ENCODE peak calls at places on chromosomes 13 and 19, in ten cellular contexts. T is ELR; L is activated naive CD4-positive, alpha-beta T cell treated with anti-CD3 and anti-CD28 coated beads, Interleukin-2, amount 10 ng/mL, durations not matched to agents 7 days and 5 days; S is stimulated activated CD8-positive, alpha-beta memory T cell treated with anti-CD3 and anti-CD28 coated beads, Interleukin-4, amount 100 ng/mL, for 1 hour; Z is stimulated activated CD4-positive, alpha-beta T cell treated with anti-CD3 and anti-CD28 coated beads, Interleukin-12 subunit alpha, Interleukin-12 subunit beta, amount 100 ng/mL, for 24 hours; Y is amygdala; G is fibroblast of villous mesenchyme; H is NCI-H446; V is colonic mucosa; U is T-helper 1 cell. X is an unnamed sample.

GRCh38 chr19:3743486-3743885 is 18.0 kb downstream of the APBA3 start:
- DNase-seq in T (peak), L (no peak), S (no peak), Z (no peak), Y (no peak), G (no peak), H (peak), V (no peak), U (no peak), X (peak)

GRCh38 chr13:101554420-101555125 is 102.1 kb downstream of the ITGBL1 start:
- DNase-seq in T (peak), L (no peak), S (no peak), Z (no peak), Y (no peak), G (peak), H (no peak), V (no peak), U (no peak), X (no peak)

GRCh38 chr19:39130337-39131254 is 5.0 kb downstream of the PAK4 start:
- DNase-seq in T (no peak), L (no peak), S (no peak), Z (no peak), Y (no peak), G (no peak), H (no peak), V (no peak), U (no peak), X (no peak)

GRCh38 chr13:31982540-31982939 is 49.0 kb upstream of the FRY start:
- DNase-seq in T (peak), L (no peak), S (no peak), Z (no peak), Y (no peak), G (peak), H (peak), V (peak), U (no peak), X (peak)

GRCh38 chr19:50492303-50493052 is 15.8 kb upstream of the GARIN5A start:
- DNase-seq in T (peak), L (peak), S (no peak), Z (no peak), Y (no peak), G (no peak), H (no peak), V (no peak), U (no peak), X (no peak)

GRCh38 chr13:23449386-23450162 is 16.1 kb upstream of the SACS start:
- DNase-seq in T (no peak), L (no peak), S (no peak), Z (no peak), Y (no peak), G (no peak), H (no peak), V (no peak), U (no peak), X (no peak)

GRCh38 chr19:3512562-3512961 is 6.5 kb downstream of the FZR1 start:
- DNase-seq in T (no peak), L (no peak), S (no peak), Z (no peak), Y (no peak), G (no peak), H (no peak), V (no peak), U (no peak), X (no peak)

GRCh38 chr19:18800079-18800478 is 9.0 kb upstream of the COMP start:
- DNase-seq in T (no peak), L (no peak), S (no peak), Z (no peak), Y (no peak), G (no peak), H (no peak), V (no peak), U (no peak), X (no peak)

GRCh38 chr19:19305066-19305465 is 15.2 kb downstream of the SUGP1 start:
- DNase-seq in T (no peak), L (no peak), S (no peak), Z (no peak), Y (no peak), G (no peak), H (no peak), V (no peak), U (no peak), X (no peak)

GRCh38 chr13:110882228-110882627 is 32.6 kb downstream of the ANKRD10 start:
- DNase-seq in T (no peak), L (no peak), S (no peak), Z (no peak), Y (no peak), G (peak), H (no peak), V (no peak), U (no peak), X (no peak)

GRCh38 chr19:6047741-6048231 is 62.5 kb downstream of the RFX2 start:
- DNase-seq in T (peak), L (no peak), S (no peak), Z (no peak), Y (no peak), G (peak), H (peak), V (no peak), U (no peak), X (peak)

GRCh38 chr13:44109986-44110640 is 230.4 kb downstream of the LACC1 start:
- DNase-seq in T (no peak), L (no peak), S (no peak), Z (no peak), Y (no peak), G (no peak), H (no peak), V (peak), U (no peak), X (no peak)

GRCh38 chr13:46380242-46380641 is 6.8 kb downstream of the RUBCNL start:
- DNase-seq in T (no peak), L (no peak), S (no peak), Z (no peak), Y (no peak), G (no peak), H (no peak), V (no peak), U (no peak), X (no peak)

GRCh38 chr13:91601273-91601672 is 202.9 kb downstream of the GPC5 start:
- DNase-seq in T (no peak), L (no peak), S (no peak), Z (no peak), Y (no peak), G (no peak), H (no peak), V (no peak), U (no peak), X (no peak)